ENCODE peak calls at places on chromosome 22, in four cellular contexts. R, W, F and Y are unnamed samples.

GRCh38 chr22:23533328-23533762 is 46.7 kb downstream of the IGLL1 start:
- DNase-seq in R (peak), W (no peak), F (peak), Y (peak)

GRCh38 chr22:26805131-26805530 is 147.7 kb downstream of the MIAT start:
- DNase-seq in R (peak), W (no peak), F (peak), Y (no peak)

GRCh38 chr22:26529345-26529744 is 17.1 kb upstream of the TFIP11 start:
- DNase-seq in R (no peak), W (no peak), F (peak), Y (no peak)

GRCh38 chr22:47564651-47565050 is 802.2 kb downstream of the TBC1D22A start:
- DNase-seq in R (no peak), W (no peak), F (no peak), Y (no peak)

GRCh38 chr22:49199224-49199623 is 628.4 kb downstream of the BRD1 start:
- DNase-seq in R (no peak), W (no peak), F (no peak), Y (peak)

GRCh38 chr22:41757507-41757906 is 43.0 kb upstream of the CCDC134 start:
- DNase-seq in R (no peak), W (no peak), F (no peak), Y (no peak)

GRCh38 chr22:42357221-42357620 is 75.0 kb downstream of the NFAM1 start:
- DNase-seq in R (no peak), W (no peak), F (no peak), Y (no peak)

GRCh38 chr22:24105018-24105360 is 76.3 kb upstream of the SUSD2 start:
- DNase-seq in R (peak), W (no peak), F (no peak), Y (no peak)

GRCh38 chr22:30860176-30861105 is 108.1 kb downstream of the MORC2 start:
- DNase-seq in R (no peak), W (no peak), F (no peak), Y (no peak)

GRCh38 chr22:20549232-20549841 is 41.9 kb downstream of the MED15 start:
- DNase-seq in R (no peak), W (no peak), F (peak), Y (peak)

GRCh38 chr22:48921411-48921903 is 906.2 kb downstream of the BRD1 start:
- DNase-seq in R (no peak), W (no peak), F (no peak), Y (no peak)

GRCh38 chr22:35475545-35475944 is 65.1 kb upstream of the RASD2 start:
- DNase-seq in R (no peak), W (no peak), F (no peak), Y (no peak)

GRCh38 chr22:27223317-27224177 is 566.2 kb downstream of the MIAT start:
- DNase-seq in R (peak), W (no peak), F (peak), Y (no peak)

GRCh38 chr22:20084547-20085413 is 4.7 kb downstream of the DGCR8 start:
- DNase-seq in R (no peak), W (no peak), F (no peak), Y (peak)

GRCh38 chr22:46641829-46642266 is 21.7 kb downstream of the GRAMD4 start:
- DNase-seq in R (peak), W (no peak), F (peak), Y (no peak)

GRCh38 chr22:24593810-24594568 is 1.1 kb upstream of the LRRC75B start:
- DNase-seq in R (no peak), W (no peak), F (no peak), Y (no peak)

GRCh38 chr22:48751539-48752437 is 1075.9 kb downstream of the BRD1 start:
- DNase-seq in R (no peak), W (no peak), F (no peak), Y (peak)

GRCh38 chr22:20431520-20432237 is 5.9 kb downstream of the SCARF2 start:
- DNase-seq in R (no peak), W (no peak), F (no peak), Y (peak)

GRCh38 chr22:26671317-26672059 is 14.1 kb downstream of the MIAT start:
- DNase-seq in R (no peak), W (no peak), F (no peak), Y (peak)

GRCh38 chr22:18145676-18146388 is 4.1 kb upstream of the USP18 start:
- DNase-seq in R (no peak), W (no peak), F (no peak), Y (no peak)

GRCh38 chr22:31244044-31244942 is 32.2 kb downstream of the LIMK2 start:
- DNase-seq in R (peak), W (peak), F (peak), Y (no peak)

GRCh38 chr22:46054878-46055158 is 77.9 kb upstream of the WNT7B start:
- DNase-seq in R (no peak), W (no peak), F (no peak), Y (peak)

GRCh38 chr22:41401781-41402648 is 20.3 kb downstream of the TEF start:
- DNase-seq in R (peak), W (no peak), F (peak), Y (peak)

GRCh38 chr22:24497879-24498278 is 2.7 kb downstream of the UPB1 start:
- DNase-seq in R (no peak), W (no peak), F (no peak), Y (no peak)

GRCh38 chr22:40525250-40525884 is 111.2 kb downstream of the MRTFA start:
- DNase-seq in R (peak), W (no peak), F (peak), Y (peak)

GRCh38 chr22:22870577-22871398 is 16.8 kb upstream of the IGLL5 start:
- DNase-seq in R (no peak), W (no peak), F (no peak), Y (no peak)

GRCh38 chr22:48567213-48567975 is 1260.3 kb downstream of the BRD1 start:
- DNase-seq in R (no peak), W (no peak), F (no peak), Y (peak)

GRCh38 chr22:30016596-30016995 is 63.7 kb upstream of the HORMAD2 start:
- DNase-seq in R (peak), W (no peak), F (no peak), Y (no peak)

GRCh38 chr22:36569999-36570398 is 41.0 kb upstream of the EIF3D start:
- DNase-seq in R (peak), W (peak), F (peak), Y (no peak)

GRCh38 chr22:36566720-36567119 is 37.8 kb upstream of the EIF3D start:
- DNase-seq in R (no peak), W (no peak), F (no peak), Y (no peak)

GRCh38 chr22:36571991-36572390 is 43.0 kb upstream of the EIF3D start:
- DNase-seq in R (no peak), W (no peak), F (peak), Y (no peak)

GRCh38 chr22:36565686-36566085 is 36.7 kb upstream of the EIF3D start:
- DNase-seq in R (no peak), W (no peak), F (no peak), Y (no peak)

GRCh38 chr22:36568846-36569245 is 39.9 kb upstream of the EIF3D start:
- DNase-seq in R (no peak), W (no peak), F (no peak), Y (no peak)
- TF ChIP-seq CTCF in R (no peak), W (no peak), F (no peak), Y (no peak)

GRCh38 chr22:44971651-44972362 is 38.0 kb downstream of the PHF21B start:
- DNase-seq in R (no peak), W (no peak), F (no peak), Y (no peak)

GRCh38 chr22:44970291-44970690 is 39.5 kb downstream of the PHF21B start:
- DNase-seq in R (no peak), W (no peak), F (no peak), Y (no peak)

GRCh38 chr22:44965171-44965570 is 44.6 kb downstream of the PHF21B start:
- DNase-seq in R (no peak), W (no peak), F (no peak), Y (no peak)

GRCh38 chr22:44969817-44970216 is 40.0 kb downstream of the PHF21B start:
- DNase-seq in R (no peak), W (no peak), F (no peak), Y (no peak)

GRCh38 chr22:44968736-44969135 is 41.1 kb downstream of the PHF21B start:
- DNase-seq in R (no peak), W (no peak), F (no peak), Y (no peak)
- TF ChIP-seq CTCF in R (no peak), W (peak), F (no peak), Y (no peak)

DNA sequence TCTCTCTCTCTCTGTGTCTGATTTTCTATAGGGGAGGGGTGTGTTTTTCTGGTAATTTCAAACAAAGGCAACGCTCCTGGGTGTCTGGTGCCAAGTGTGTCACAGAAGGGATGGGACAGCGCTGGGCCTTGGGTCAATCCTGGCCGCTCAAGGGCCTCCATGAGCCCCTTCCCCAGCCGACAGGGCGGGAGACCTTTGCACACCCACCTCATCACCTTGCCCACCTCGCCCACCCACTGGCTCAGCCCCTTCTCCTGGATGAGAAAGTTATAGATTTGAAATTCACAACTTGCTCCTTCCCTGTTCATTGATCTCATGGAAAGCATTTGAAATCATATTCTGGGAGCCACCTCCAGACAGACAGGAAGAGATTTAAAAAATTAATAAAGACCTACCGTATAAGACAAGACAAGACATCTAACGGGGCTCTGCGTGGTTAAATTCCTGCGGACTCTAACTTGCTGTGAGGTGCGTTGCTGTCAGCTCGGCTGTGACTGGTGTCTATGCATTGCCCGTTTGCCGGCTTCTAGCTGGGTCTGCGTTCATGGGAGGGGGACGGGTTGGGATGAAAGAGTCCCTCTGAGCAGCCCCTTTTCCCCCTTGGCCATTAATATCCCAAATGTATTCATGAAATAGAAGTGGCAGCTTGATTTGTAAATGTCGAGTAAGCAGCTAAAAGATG is 27.0 kb downstream of the MPPED1 start:
- DNase-seq in R (no peak), W (no peak), F (no peak), Y (no peak)
- TF ChIP-seq CTCF in R (no peak), W (no peak), F (no peak), Y (no peak)

GRCh38 chr22:43800970-43801369 is 11.1 kb downstream of the EFCAB6 start:
- DNase-seq in R (no peak), W (no peak), F (no peak), Y (no peak)

GRCh38 chr22:43798492-43798891 is 13.6 kb downstream of the EFCAB6 start:
- DNase-seq in R (peak), W (no peak), F (no peak), Y (no peak)

GRCh38 chr22:43795320-43795719 is 16.8 kb downstream of the EFCAB6 start:
- DNase-seq in R (no peak), W (no peak), F (no peak), Y (no peak)

GRCh38 chr22:43792905-43793304 is 19.2 kb downstream of the EFCAB6 start:
- DNase-seq in R (no peak), W (no peak), F (no peak), Y (no peak)

GRCh38 chr22:43796567-43796966 is 15.5 kb downstream of the EFCAB6 start:
- DNase-seq in R (peak), W (peak), F (peak), Y (no peak)
- TF ChIP-seq CTCF in R (peak), W (peak), F (peak), Y (no peak)

GRCh38 chr22:28951969-28952521 is 68.7 kb downstream of the ZNRF3 start:
- DNase-seq in R (peak), W (no peak), F (peak), Y (no peak)
- TF ChIP-seq CTCF in R (peak), W (no peak), F (peak), Y (no peak)

GRCh38 chr22:50253046-50253580 is 2.0 kb upstream of the HDAC10 start:
- DNase-seq in R (no peak), W (no peak), F (no peak), Y (no peak)

GRCh38 chr22:50251472-50252054 is 498 bp upstream of the HDAC10 start:
- DNase-seq in R (no peak), W (no peak), F (no peak), Y (no peak)

GRCh38 chr22:50250555-50251471 is at the start of gene HDAC10:
- DNase-seq in R (peak), W (no peak), F (peak), Y (peak)

GRCh38 chr22:50253941-50254340 is 2.9 kb upstream of the HDAC10 start:
- DNase-seq in R (no peak), W (no peak), F (no peak), Y (no peak)

DNA sequence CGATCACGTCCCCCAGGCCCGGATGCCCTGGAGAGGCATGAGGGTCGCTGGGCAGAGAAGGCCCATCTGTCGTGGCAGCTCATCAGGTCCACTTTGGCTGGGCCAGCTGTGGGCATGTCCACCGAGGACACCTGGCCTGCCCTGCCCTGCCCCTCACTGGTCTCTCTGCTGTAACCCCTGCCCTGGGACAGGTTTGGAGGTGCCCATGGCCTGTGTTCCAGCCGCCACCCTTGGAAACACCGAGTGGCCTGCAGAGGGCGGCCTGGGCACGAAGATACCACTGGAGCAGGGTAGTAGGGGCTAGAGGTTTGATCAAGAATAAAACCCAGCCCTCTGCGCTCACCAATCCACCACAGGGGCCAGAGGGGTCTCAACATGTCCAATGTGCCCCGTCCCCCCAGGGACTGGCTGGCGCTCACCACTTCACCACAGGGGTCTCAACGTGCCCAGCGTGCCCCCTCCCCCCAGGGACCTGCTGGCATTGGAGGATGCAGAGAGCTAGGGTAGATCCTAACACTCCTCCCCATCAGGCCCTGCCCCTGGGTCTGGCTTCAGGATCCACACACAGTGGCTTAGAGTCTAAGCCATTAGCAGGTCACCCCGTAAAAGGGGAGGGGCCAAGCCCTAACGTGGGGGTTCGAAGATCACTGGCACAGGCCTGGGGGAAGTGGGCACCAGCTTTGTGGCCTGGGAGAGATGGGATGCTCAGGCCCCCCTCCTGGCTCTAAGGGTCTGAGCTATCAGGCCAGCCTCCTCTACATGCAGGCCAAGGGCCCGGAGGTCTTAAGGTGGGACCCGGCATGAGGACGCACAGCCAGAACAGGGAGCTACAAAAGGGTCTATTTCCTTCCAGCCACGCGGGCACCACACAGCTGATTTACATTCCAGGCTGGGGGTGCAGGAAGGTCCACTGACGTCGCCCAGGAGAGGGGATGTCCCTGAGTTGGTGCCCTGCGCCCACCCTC is 1.3 kb upstream of the HDAC10 start:
- DNase-seq in R (peak), W (no peak), F (peak), Y (peak)
- TF ChIP-seq CTCF in R (peak), W (peak), F (peak), Y (peak)